ENCODE peak calls at places on chromosomes 3 and 15, in eight cellular contexts. J, M, O, G, U, W, F and R are unnamed samples. For H3K36me3, the result is how much of the 10 kb centered on the place peaks cover.

GRCh38 chr3:184284696-184285095 is 8.9 kb downstream of the ECE2 start:
- DNase-seq in J (peak), M (peak), O (peak), G (peak), U (no peak), W (no peak), F (no peak), R (no peak)

GRCh38 chr15:81297147-81297572 is 26.8 kb downstream of the STARD5 start:
- DNase-seq in J (no peak), M (no peak), O (peak), G (no peak), U (no peak), W (no peak), F (no peak), R (no peak)

GRCh38 chr3:39124876-39125836 is 17.7 kb downstream of the TTC21A start:
- DNase-seq in J (peak), M (no peak), O (peak), G (peak), U (no peak), W (no peak), F (peak), R (no peak)

GRCh38 chr3:63961891-63962290 is 49.7 kb upstream of the SCAANT1 start:
- DNase-seq in J (no peak), M (no peak), O (peak), G (peak), U (no peak), W (no peak), F (peak), R (no peak)

GRCh38 chr3:126944089-126944965 is 38.6 kb upstream of the PLXNA1 start:
- DNase-seq in J (no peak), M (no peak), O (no peak), G (no peak), U (no peak), W (no peak), F (no peak), R (no peak)

GRCh38 chr3:24388611-24389010 is 106.0 kb downstream of the THRB start:
- DNase-seq in J (no peak), M (no peak), O (no peak), G (no peak), U (no peak), W (no peak), F (no peak), R (no peak)

GRCh38 chr3:12187448-12188327 is 29.0 kb upstream of the TIMP4 start:
- DNase-seq in J (no peak), M (no peak), O (peak), G (peak), U (peak), W (peak), F (no peak), R (peak)

GRCh38 chr15:55250951-55251350 is 38.7 kb downstream of the RAB27A start:
- DNase-seq in J (no peak), M (no peak), O (no peak), G (no peak), U (no peak), W (no peak), F (no peak), R (no peak)

GRCh38 chr3:126321490-126321889 is 35.7 kb downstream of the KLF15 start:
- DNase-seq in J (no peak), M (no peak), O (no peak), G (no peak), U (peak), W (no peak), F (no peak), R (no peak)

GRCh38 chr3:146065573-146066006 is 95.4 kb downstream of the PLOD2 start:
- DNase-seq in J (no peak), M (no peak), O (peak), G (peak), U (no peak), W (no peak), F (peak), R (no peak)

GRCh38 chr3:182964179-182964578 is 16.2 kb downstream of the DCUN1D1 start:
- DNase-seq in J (no peak), M (no peak), O (no peak), G (no peak), U (no peak), W (no peak), F (no peak), R (no peak)

GRCh38 chr15:82081904-82082810 is 36.3 kb upstream of the MEX3B start:
- DNase-seq in J (no peak), M (no peak), O (peak), G (no peak), U (no peak), W (no peak), F (no peak), R (no peak)

GRCh38 chr3:157460253-157460652 is 23.6 kb downstream of the PTX3 start:
- DNase-seq in J (no peak), M (no peak), O (peak), G (no peak), U (no peak), W (no peak), F (no peak), R (no peak)

GRCh38 chr3:170233532-170233931 is 11.3 kb downstream of the PRKCI start:
- DNase-seq in J (peak), M (no peak), O (peak), G (no peak), U (no peak), W (no peak), F (no peak), R (no peak)

GRCh38 chr3:187678869-187679268 is 8.7 kb upstream of the SST start:
- DNase-seq in J (peak), M (peak), O (peak), G (peak), U (no peak), W (peak), F (peak), R (no peak)

DNA sequence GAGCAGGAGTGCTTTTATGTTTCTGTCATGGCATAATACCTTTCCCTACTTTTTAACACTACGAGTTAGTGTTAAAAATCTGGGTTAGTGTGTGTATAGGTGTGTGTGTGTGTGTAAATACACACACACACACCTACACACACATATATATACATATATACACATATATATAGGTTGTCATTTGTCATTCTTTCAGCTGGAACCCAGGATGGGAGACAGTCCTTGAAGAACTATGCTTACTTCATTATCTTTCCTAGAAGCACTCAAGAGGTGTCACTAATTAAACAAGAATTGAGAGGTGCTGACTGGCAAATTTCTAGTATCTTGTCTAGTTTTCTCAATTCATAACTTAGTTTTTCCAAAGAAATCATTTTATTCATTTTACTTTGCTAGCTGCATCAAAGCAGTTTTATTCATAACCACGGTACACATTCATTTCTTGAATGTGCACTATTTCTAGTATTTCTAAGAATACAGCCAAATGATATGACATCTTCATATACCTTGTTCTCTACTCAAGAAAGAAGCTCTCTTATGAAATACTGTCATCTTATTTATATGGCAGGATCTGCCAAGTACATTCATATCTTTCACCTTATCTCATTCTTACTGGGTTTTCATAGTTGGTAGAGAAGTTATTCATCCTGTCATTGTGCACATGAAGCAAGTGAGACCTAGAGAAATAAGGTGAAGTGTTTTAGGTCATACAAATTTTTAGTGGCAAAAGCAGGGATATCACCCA is 46.6 kb downstream of the ISL2 start:
- DNase-seq in J (no peak), M (no peak), O (no peak), G (no peak), U (no peak), W (no peak), F (no peak), R (no peak)
- TF ChIP-seq POLR2A in J (no peak), M (no peak), O (no peak), G (no peak), U (no peak), W (no peak), F (no peak), R (no peak)

DNA sequence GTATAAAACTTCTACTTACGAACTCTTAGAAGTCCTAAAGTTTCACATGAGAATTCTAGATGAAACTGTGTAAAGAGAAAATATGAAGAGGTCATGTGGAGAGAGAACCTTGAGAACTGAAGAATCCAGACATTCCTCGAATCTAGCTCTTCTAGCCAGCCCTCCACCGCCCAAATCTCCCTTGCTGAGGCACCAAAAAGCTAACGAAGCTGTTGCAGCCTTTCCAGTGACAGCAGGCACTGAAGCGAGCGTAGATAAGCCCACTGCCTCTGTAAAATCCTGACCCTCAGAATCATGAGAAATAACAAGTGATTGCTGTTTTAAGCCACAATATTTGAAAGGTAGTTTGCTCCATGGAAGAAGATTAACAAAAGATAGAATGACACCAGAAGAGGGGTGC is 134.0 kb downstream of the GOLGA6L6 start:
- DNase-seq in J (no peak), M (no peak), O (no peak), G (no peak), U (no peak), W (no peak), F (no peak), R (no peak)
- H3K36me3 ChIP-seq in J (under half), M (under half), O (under half), G (under half), U (under half), W (under half), F (under half), R (under half)

GRCh38 chr3:57594144-57594543 is 3.0 kb downstream of the ARF4 start:
- DNase-seq in J (no peak), M (no peak), O (no peak), G (no peak), U (no peak), W (no peak), F (no peak), R (no peak)
- H3K4me3 ChIP-seq in J (no peak), M (no peak), O (no peak), G (no peak), U (no peak), W (no peak), F (no peak), R (no peak)

GRCh38 chr15:85458764-85459163 is 78.4 kb downstream of the AKAP13 start:
- DNase-seq in J (no peak), M (no peak), O (no peak), G (no peak), U (no peak), W (no peak), F (no peak), R (no peak)

GRCh38 chr15:85455851-85456250 is 75.4 kb downstream of the AKAP13 start:
- DNase-seq in J (no peak), M (no peak), O (no peak), G (no peak), U (no peak), W (no peak), F (no peak), R (no peak)

GRCh38 chr15:85454403-85454802 is 74.0 kb downstream of the AKAP13 start:
- DNase-seq in J (no peak), M (no peak), O (no peak), G (no peak), U (no peak), W (no peak), F (no peak), R (no peak)

GRCh38 chr15:85457392-85457968 is 77.1 kb downstream of the AKAP13 start:
- DNase-seq in J (no peak), M (no peak), O (no peak), G (no peak), U (no peak), W (no peak), F (no peak), R (no peak)

GRCh38 chr15:85456798-85457197 is 76.4 kb downstream of the AKAP13 start:
- DNase-seq in J (no peak), M (no peak), O (no peak), G (no peak), U (no peak), W (no peak), F (no peak), R (no peak)
- TF ChIP-seq POLR2A in J (no peak), M (no peak), O (no peak), G (no peak), U (no peak), W (no peak), F (no peak), R (no peak)

GRCh38 chr15:40981186-40981585 is 27.9 kb downstream of the CHAC1 start:
- DNase-seq in J (no peak), M (no peak), O (no peak), G (no peak), U (no peak), W (no peak), F (no peak), R (no peak)
- H3K36me3 ChIP-seq in J (half or more), M (half or more), O (half or more), G (half or more), U (half or more), W (under half), F (under half), R (under half)